ENCODE peak calls at places on chromosomes 4 and X, in ten cellular contexts. R is left ventricle myocardium inferior; E is cardiac muscle cell; D is esophagus muscularis mucosa; Y is effector memory CD4-positive, alpha-beta T cell; Z is fibroblast of lung; S is small intestine; W is MM.1S; V is pancreas; C is adrenal gland. X is an unnamed sample.

GRCh38 chrX:77412631-77413030 is 34.6 kb upstream of the FGF16 start:
- DNase-seq in C (no peak), S (peak; percentile 72), V (no peak), R (no peak), Z (no peak), W (no peak), Y (no peak), E (no peak), D (no peak), X (no peak)

GRCh38 chr4:176587920-176588319 is 204.8 kb downstream of the VEGFC start:
- DNase-seq in Y (no peak), Z (peak; percentile 74), V (no peak), W (no peak), D (no peak), E (no peak), R (no peak), C (peak; percentile 59), S (no peak), X (no peak)

GRCh38 chr4:144645621-144646522 is at the start of gene HHIP:
- DNase-seq in Z (peak; percentile 78), S (no peak), V (peak; percentile 77), E (peak; percentile 62), C (no peak), D (no peak), W (no peak), Y (no peak), R (peak; percentile 27), X (peak; percentile 87)

GRCh38 chr4:96736352-96736889 is 896.5 kb downstream of the PDHA2 start:
- DNase-seq in S (no peak), D (no peak), W (no peak), R (no peak), Z (peak; percentile 94), C (no peak), V (no peak), Y (no peak), E (peak; percentile 5), X (no peak)

GRCh38 chrX:11757729-11758399 is at the start of gene MSL3:
- DNase-seq in S (peak; percentile 54), V (peak; percentile 81), Z (peak; percentile 73), C (peak; percentile 61), W (peak; percentile 51), D (no peak), E (peak; percentile 83), R (peak; percentile 58), Y (peak; percentile 41), X (peak; percentile 85)

GRCh38 chrX:11724122-11725017 is 33.7 kb upstream of the MSL3 start:
- DNase-seq in D (no peak), S (peak; percentile 4), W (peak; percentile 9), R (no peak), Z (peak; percentile 19), C (no peak), V (no peak), E (peak; percentile 25), Y (no peak), X (no peak)

GRCh38 chrX:23292979-23293651 is 41.5 kb upstream of the PTCHD1 start:
- DNase-seq in C (no peak), W (no peak), Z (peak; percentile 79), Y (no peak), E (no peak), S (no peak), R (no peak), D (no peak), V (no peak), X (no peak)

GRCh38 chr4:106048250-106048931 is 153.1 kb downstream of the NPNT start:
- DNase-seq in Z (peak; percentile 32), V (no peak), C (no peak), D (no peak), Y (no peak), E (peak; percentile 6), W (no peak), S (no peak), R (no peak), X (no peak)

GRCh38 chr4:139973015-139973414 is 181.0 kb downstream of the MAML3 start:
- DNase-seq in V (no peak), D (no peak), R (no peak), Y (no peak), E (no peak), S (no peak), Z (peak; percentile 89), W (no peak), C (no peak), X (no peak)

GRCh38 chr4:139968831-139969230 is 185.2 kb downstream of the MAML3 start:
- DNase-seq in E (no peak), V (no peak), R (no peak), C (no peak), S (no peak), D (no peak), Z (no peak), Y (no peak), W (no peak), X (no peak)

GRCh38 chr4:139972305-139972704 is 181.7 kb downstream of the MAML3 start:
- DNase-seq in E (no peak), S (no peak), R (no peak), C (no peak), Y (no peak), Z (no peak), W (no peak), D (no peak), V (no peak), X (no peak)

GRCh38 chr4:139973611-139974010 is 180.4 kb downstream of the MAML3 start:
- DNase-seq in R (no peak), S (no peak), D (no peak), Y (no peak), E (no peak), C (no peak), Z (peak; percentile 56), W (peak; percentile 70), V (no peak), X (no peak)

DNA sequence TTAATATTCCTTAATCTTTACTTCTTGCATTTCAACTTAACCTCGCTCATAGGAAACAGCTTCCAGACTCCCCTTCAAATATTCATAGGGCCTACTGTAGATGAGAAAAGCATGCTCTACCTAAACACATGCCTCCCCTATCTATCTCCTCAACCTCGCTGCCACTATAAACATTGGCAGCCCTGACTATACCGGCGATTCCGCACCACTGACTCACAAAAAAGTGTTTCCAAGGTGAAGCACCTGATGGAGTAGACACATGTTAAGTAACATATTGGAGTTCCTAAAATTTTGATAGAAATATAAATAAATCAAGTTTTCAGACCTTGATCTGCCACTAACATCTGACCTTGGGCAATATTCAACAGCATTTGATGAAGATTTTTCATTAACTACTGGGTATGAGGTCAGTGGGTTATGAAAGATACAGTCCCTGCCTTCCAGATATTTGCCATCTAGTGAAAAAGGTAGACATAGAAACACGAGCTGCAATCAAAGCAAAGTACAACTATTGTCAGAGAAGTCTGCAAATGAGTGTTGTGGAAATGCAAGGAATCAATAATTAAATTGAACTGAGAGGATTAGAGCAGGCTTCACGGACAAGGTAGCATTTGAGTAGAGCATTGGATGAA is 184.2 kb downstream of the MAML3 start:
- DNase-seq in C (no peak), D (no peak), Y (no peak), Z (no peak), E (no peak), V (no peak), W (no peak), R (no peak), S (no peak), X (no peak)
- H3K4me1 ChIP-seq in C (peaks cover 37% of the 10 kb centered on the region), D (peaks cover 58% of the 10 kb centered on the region), Y (no peaks in the 10 kb centered on the region), Z (no peaks in the 10 kb centered on the region), E (peaks cover 29% of the 10 kb centered on the region), V (peaks cover 12% of the 10 kb centered on the region), W (peaks cover 10% of the 10 kb centered on the region), R (peaks cover 25% of the 10 kb centered on the region), S (no peaks in the 10 kb centered on the region), X (peaks cover 57% of the 10 kb centered on the region)

DNA sequence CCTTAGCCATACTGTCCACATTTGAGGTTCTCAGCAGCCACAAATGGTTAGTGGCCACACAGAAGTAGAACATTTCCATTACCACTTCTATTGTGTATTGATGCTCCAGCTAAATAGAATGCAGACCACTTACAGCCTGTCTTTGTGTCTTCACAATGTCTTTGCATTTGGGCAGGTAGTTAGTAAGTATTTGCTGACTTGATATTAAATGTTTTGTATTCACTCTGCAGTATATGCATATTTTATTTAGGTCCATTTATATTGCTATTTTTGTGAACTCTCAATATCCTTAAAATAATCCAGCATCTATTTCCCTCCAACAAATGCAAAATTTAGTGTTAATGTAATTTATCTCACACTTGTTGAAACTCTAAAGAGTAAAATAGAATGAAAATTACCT is 26.6 kb downstream of the ANAPC4 start:
- DNase-seq in Y (no peak), Z (no peak), D (no peak), C (no peak), S (no peak), V (no peak), W (no peak), E (no peak), R (no peak), X (no peak)
- H3K36me3 ChIP-seq in Y (peaks cover 76% of the 10 kb centered on the region), Z (no peaks in the 10 kb centered on the region), D (peaks cover 50% of the 10 kb centered on the region), C (no peaks in the 10 kb centered on the region), S (peaks cover 15% of the 10 kb centered on the region), V (peaks cover 25% of the 10 kb centered on the region), W (no peaks in the 10 kb centered on the region), E (peaks cover 39% of the 10 kb centered on the region), R (peaks cover 96% of the 10 kb centered on the region), X (peaks cover 94% of the 10 kb centered on the region)

DNA sequence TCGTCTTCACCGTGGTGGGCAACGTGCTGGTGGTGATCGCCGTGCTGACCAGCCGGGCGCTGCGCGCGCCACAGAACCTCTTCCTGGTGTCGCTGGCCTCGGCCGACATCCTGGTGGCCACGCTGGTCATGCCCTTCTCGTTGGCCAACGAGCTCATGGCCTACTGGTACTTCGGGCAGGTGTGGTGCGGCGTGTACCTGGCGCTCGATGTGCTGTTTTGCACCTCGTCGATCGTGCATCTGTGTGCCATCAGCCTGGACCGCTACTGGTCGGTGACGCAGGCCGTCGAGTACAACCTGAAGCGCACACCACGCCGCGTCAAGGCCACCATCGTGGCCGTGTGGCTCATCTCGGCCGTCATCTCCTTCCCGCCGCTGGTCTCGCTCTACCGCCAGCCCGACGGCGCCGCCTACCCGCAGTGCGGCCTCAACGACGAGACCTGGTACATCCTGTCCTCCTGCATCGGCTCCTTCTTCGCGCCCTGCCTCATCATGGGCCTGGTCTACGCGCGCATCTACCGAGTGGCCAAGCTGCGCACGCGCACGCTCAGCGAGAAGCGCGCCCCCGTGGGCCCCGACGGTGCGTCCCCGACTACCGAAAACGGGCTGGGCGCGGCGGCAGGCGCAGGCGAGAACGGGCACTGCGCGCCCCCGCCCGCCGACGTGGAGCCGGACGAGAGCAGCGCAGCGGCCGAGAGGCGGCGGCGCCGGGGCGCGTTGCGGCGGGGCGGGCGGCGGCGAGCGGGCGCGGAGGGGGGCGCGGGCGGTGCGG is 791 bp downstream of the ADRA2C start:
- DNase-seq in C (no peak), Z (peak; percentile 7), S (no peak), Y (no peak), V (no peak), D (no peak), E (peak; percentile 29), W (no peak), R (no peak), X (no peak)
- H3K4me1 ChIP-seq in C (peaks cover 3% of the 10 kb centered on the region), Z (no peaks in the 10 kb centered on the region), S (no peaks in the 10 kb centered on the region), Y (no peaks in the 10 kb centered on the region), V (no peaks in the 10 kb centered on the region), D (peaks cover 14% of the 10 kb centered on the region), E (no peaks in the 10 kb centered on the region), W (no peaks in the 10 kb centered on the region), R (peaks cover 14% of the 10 kb centered on the region), X (no peaks in the 10 kb centered on the region)

GRCh38 chrX:154776753-154777152 is 14.1 kb downstream of the DKC1 start:
- DNase-seq in V (no peak), Y (no peak), C (no peak), E (no peak), W (no peak), S (no peak), Z (no peak), R (no peak), D (no peak), X (no peak)

GRCh38 chrX:154779261-154779660 is 16.6 kb downstream of the DKC1 start:
- DNase-seq in S (no peak), V (no peak), D (no peak), R (no peak), W (no peak), C (no peak), Y (no peak), Z (peak; percentile 28), E (no peak), X (no peak)

GRCh38 chrX:154775611-154776349 is 13.1 kb downstream of the DKC1 start:
- DNase-seq in Z (peak; percentile 11), Y (no peak), R (peak; percentile 18), D (no peak), E (peak; percentile 53), C (no peak), S (peak; percentile 6), W (peak; percentile 19), V (no peak), X (no peak)

DNA sequence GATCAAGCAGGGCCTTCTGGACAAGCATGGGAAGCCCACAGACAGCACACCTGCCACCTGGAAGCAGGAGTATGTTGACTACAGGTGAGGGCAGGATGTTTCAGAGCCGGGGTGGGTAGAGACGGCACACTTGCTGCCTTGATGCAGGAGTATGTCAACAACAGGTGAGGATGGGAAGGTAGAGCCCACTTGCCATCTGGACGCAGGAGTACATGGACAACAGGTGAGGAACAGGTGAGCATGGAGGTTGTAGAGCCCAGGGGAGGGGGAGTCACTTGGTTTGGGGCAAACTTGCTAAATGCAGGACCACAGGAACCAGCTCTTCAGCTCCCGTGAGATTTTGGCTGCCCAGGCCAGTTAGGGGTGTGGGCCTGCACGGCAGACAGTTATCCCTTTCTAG is 12.0 kb downstream of the DKC1 start:
- DNase-seq in E (no peak), R (no peak), Y (no peak), Z (no peak), W (no peak), C (no peak), S (no peak), D (no peak), V (no peak), X (no peak)
- H3K36me3 ChIP-seq in E (peaks cover 11% of the 10 kb centered on the region), R (peaks cover 61% of the 10 kb centered on the region), Y (peaks cover 35% of the 10 kb centered on the region), Z (peaks cover 14% of the 10 kb centered on the region), W (no peaks in the 10 kb centered on the region), C (no peaks in the 10 kb centered on the region), S (peaks cover 13% of the 10 kb centered on the region), D (peaks cover 62% of the 10 kb centered on the region), V (peaks cover 5% of the 10 kb centered on the region), X (peaks cover 47% of the 10 kb centered on the region)